ENCODE peak calls at places on chromosomes 16 and 17, in ten cellular contexts. T is EL; Z is activated CD4-positive, CD25-positive, alpha-beta regulatory T cell treated with anti-CD3 and anti-CD28 coated beads, Interleukin-2, amount 50 U/mL, for 16 hours; D is NCI-H2081; P is A549; S is HFFc6; U is occipital lobe; F is ACHN; J is tibial nerve; W is NCI-H2029. G is an unnamed sample.

GRCh38 chr17:21495281-21495680 is 119.1 kb downstream of the KCNJ12 start:
- DNase-seq in T (no peak), Z (no peak), D (no peak), P (no peak), S (no peak), U (no peak), F (no peak), J (no peak), W (no peak), G (no peak)

GRCh38 chr17:58367462-58367861 is 15.5 kb upstream of the SUPT4H1 start:
- DNase-seq in T (no peak), Z (no peak), D (no peak), P (no peak), S (no peak), U (no peak), F (no peak), J (no peak), W (no peak), G (no peak)

GRCh38 chr16:1275791-1276579 is 20.1 kb downstream of the TPSD1 start:
- DNase-seq in T (no peak), Z (no peak), D (no peak), P (no peak), S (no peak), U (no peak), F (no peak), J (no peak), W (no peak), G (no peak)

GRCh38 chr17:45895304-45895968 is 1.1 kb downstream of the MAPT start:
- DNase-seq in T (peak), Z (no peak), D (peak), P (peak), S (no peak), U (peak), F (peak), J (no peak), W (peak), G (peak)

GRCh38 chr17:74987909-74988711 is 678 bp downstream of the CDR2L start:
- DNase-seq in T (peak), Z (no peak), D (peak), P (no peak), S (peak), U (peak), F (peak), J (peak), W (no peak), G (peak)

GRCh38 chr16:88591577-88592021 is 21.4 kb downstream of the ZC3H18 start:
- DNase-seq in T (no peak), Z (peak), D (no peak), P (no peak), S (no peak), U (peak), F (no peak), J (peak), W (no peak), G (no peak)

GRCh38 chr16:72853575-72853974 is 194.4 kb downstream of the ZFHX3 start:
- DNase-seq in T (no peak), Z (no peak), D (no peak), P (no peak), S (no peak), U (no peak), F (no peak), J (no peak), W (no peak), G (no peak)

GRCh38 chr17:76888661-76889060 is 20.5 kb downstream of the MGAT5B start:
- DNase-seq in T (no peak), Z (no peak), D (no peak), P (no peak), S (no peak), U (no peak), F (no peak), J (no peak), W (no peak), G (no peak)

GRCh38 chr17:17690156-17690737 is 9.0 kb downstream of the RAI1 start:
- DNase-seq in T (no peak), Z (no peak), D (no peak), P (no peak), S (no peak), U (no peak), F (no peak), J (no peak), W (no peak), G (no peak)

GRCh38 chr16:46687486-46687885 is 1.5 kb downstream of the VPS35 start:
- DNase-seq in T (peak), Z (no peak), D (no peak), P (no peak), S (no peak), U (no peak), F (no peak), J (no peak), W (no peak), G (no peak)